ENCODE peak calls at places on chromosomes 11 and 22, in ten cellular contexts. D is caudate nucleus; S is RWPE1; I is heart right ventricle; V is transverse colon; W is left lung; R is mesendoderm; J is psoas muscle; M is HCT116; P is CD8-positive, alpha-beta memory T cell. N is an unnamed sample.

GRCh38 chr22:42282252-42282942 is 11.9 kb upstream of the TCF20 start:
- DNase-seq in I (no peak), W (no peak), R (no peak), D (no peak), J (peak; percentile 41), V (peak; percentile 54), M (no peak), P (peak; percentile 45), S (no peak), N (no peak)

GRCh38 chr11:125082611-125083311 is 19.7 kb downstream of the SLC37A2 start:
- DNase-seq in D (no peak), S (peak; percentile 87), W (no peak), V (no peak), M (peak; percentile 37), J (no peak), I (no peak), R (no peak), P (no peak), N (no peak)

GRCh38 chr22:45280583-45280972 is 4.2 kb upstream of the UPK3A start:
- DNase-seq in W (no peak), J (no peak), P (no peak), D (no peak), M (no peak), I (no peak), R (no peak), S (no peak), V (no peak), N (no peak)

GRCh38 chr11:62055970-62056369 is 67.8 kb upstream of the INCENP start:
- DNase-seq in I (no peak), V (no peak), M (no peak), P (no peak), W (no peak), S (no peak), D (no peak), R (peak; percentile 95), J (no peak), N (no peak)

GRCh38 chr11:12829131-12829530 is 154.9 kb downstream of the TEAD1 start:
- DNase-seq in M (no peak), S (no peak), P (no peak), D (no peak), J (no peak), I (no peak), R (no peak), V (no peak), W (no peak), N (no peak)

GRCh38 chr11:12535321-12535720 is 138.9 kb upstream of the TEAD1 start:
- DNase-seq in M (no peak), J (no peak), P (no peak), R (no peak), S (no peak), W (no peak), D (no peak), V (no peak), I (no peak), N (no peak)

GRCh38 chr11:33125611-33126010 is 35.7 kb downstream of the CSTF3 start:
- DNase-seq in V (no peak), D (no peak), S (no peak), M (no peak), I (no peak), J (no peak), P (no peak), R (peak; percentile 21), W (no peak), N (no peak)

GRCh38 chr11:35088676-35089075 is 50.3 kb upstream of the CD44 start:
- DNase-seq in D (no peak), W (no peak), M (no peak), V (no peak), S (peak; percentile 53), P (no peak), R (peak; percentile 37), I (no peak), J (no peak), N (no peak)

GRCh38 chr11:72723508-72723907 is 28.7 kb downstream of the ARAP1 start:
- DNase-seq in W (peak; percentile 73), S (no peak), M (no peak), I (no peak), D (no peak), V (no peak), R (no peak), J (peak; percentile 19), P (no peak), N (no peak)

GRCh38 chr22:24011735-24012068 is 598 bp downstream of the CABIN1 start:
- DNase-seq in V (no peak), W (peak; percentile 76), S (peak; percentile 8), I (no peak), P (no peak), M (no peak), J (no peak), R (peak; percentile 40), D (no peak), N (no peak)

GRCh38 chr11:117830674-117831351 is 6.3 kb upstream of the FXYD2 start:
- DNase-seq in S (no peak), J (no peak), P (peak; percentile 47), D (no peak), I (no peak), W (no peak), R (no peak), V (peak; percentile 4), M (no peak), N (no peak)

GRCh38 chr22:41777749-41778395 is 22.6 kb upstream of the CCDC134 start:
- DNase-seq in P (no peak), J (no peak), D (no peak), R (no peak), V (no peak), W (no peak), S (no peak), I (no peak), M (no peak), N (no peak)

GRCh38 chr11:9573775-9574555 is 495 bp downstream of the WEE1 start:
- DNase-seq in D (no peak), S (no peak), V (peak; percentile 32), P (peak; percentile 56), R (no peak), W (peak; percentile 85), J (peak; percentile 56), M (no peak), I (peak; percentile 31), N (peak; percentile 37)

DNA sequence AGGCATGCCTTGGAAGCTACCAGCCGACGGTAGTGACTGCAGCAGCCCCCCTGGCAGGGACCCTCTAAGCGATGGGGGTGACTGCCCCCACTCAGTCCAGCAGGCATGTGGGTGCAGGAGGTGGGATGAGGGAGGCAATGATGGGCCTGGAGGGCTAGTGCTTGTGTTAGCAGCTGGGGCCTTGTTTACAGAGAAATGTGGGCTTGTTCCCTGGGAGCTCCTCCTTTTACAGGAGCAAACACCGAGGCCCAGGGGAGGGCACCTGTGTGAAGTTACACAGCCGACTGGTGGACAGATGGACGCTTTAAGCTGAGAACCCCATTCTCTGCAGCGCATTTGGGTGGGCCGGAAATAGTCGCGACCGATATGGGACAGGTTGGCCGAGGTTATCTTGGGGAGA is 111.5 kb downstream of the MORC2 start:
- DNase-seq in M (no peak), P (no peak), W (no peak), J (no peak), I (no peak), V (no peak), R (no peak), D (no peak), S (no peak), N (no peak)
- H3K27ac ChIP-seq in M (no peak overlapping the region), P (no peak overlapping the region), W (no peak overlapping the region), J (no peak overlapping the region), I (no peak overlapping the region), V (no peak overlapping the region), R (no peak overlapping the region), D (no peak overlapping the region), S (peak overlapping the region; percentile 9), N (no peak overlapping the region)

GRCh38 chr11:27460571-27460970 is 12.0 kb downstream of the LGR4 start:
- DNase-seq in P (no peak), D (no peak), M (no peak), V (no peak), R (no peak), J (no peak), I (no peak), S (no peak), W (no peak), N (no peak)
- H3K27ac ChIP-seq in P (no peak overlapping the region), D (no peak overlapping the region), M (no peak overlapping the region), V (no peak overlapping the region), R (no peak overlapping the region), J (no peak overlapping the region), I (no peak overlapping the region), S (no peak overlapping the region), W (no peak overlapping the region), N (no peak overlapping the region)

GRCh38 chr11:77441409-77441808 is 32.5 kb downstream of the PAK1 start:
- DNase-seq in J (no peak), R (no peak), P (no peak), M (no peak), D (no peak), I (no peak), V (no peak), W (no peak), S (no peak), N (no peak)
- H3K27ac ChIP-seq in J (no peak overlapping the region), R (no peak overlapping the region), P (no peak overlapping the region), M (no peak overlapping the region), D (no peak overlapping the region), I (no peak overlapping the region), V (no peak overlapping the region), W (no peak overlapping the region), S (no peak overlapping the region), N (no peak overlapping the region)

GRCh38 chr11:67410369-67410831 is 5.1 kb upstream of the CARNS1 start:
- DNase-seq in D (peak; percentile 72), I (no peak), W (no peak), R (no peak), S (no peak), J (no peak), P (no peak), V (no peak), M (no peak), N (no peak)
- H3K27ac ChIP-seq in D (peak overlapping the region; percentile 99), I (no peak overlapping the region), W (peak overlapping the region; percentile 53), R (no peak overlapping the region), S (no peak overlapping the region), J (no peak overlapping the region), P (peak overlapping the region; percentile 38), V (no peak overlapping the region), M (no peak overlapping the region), N (no peak overlapping the region)

DNA sequence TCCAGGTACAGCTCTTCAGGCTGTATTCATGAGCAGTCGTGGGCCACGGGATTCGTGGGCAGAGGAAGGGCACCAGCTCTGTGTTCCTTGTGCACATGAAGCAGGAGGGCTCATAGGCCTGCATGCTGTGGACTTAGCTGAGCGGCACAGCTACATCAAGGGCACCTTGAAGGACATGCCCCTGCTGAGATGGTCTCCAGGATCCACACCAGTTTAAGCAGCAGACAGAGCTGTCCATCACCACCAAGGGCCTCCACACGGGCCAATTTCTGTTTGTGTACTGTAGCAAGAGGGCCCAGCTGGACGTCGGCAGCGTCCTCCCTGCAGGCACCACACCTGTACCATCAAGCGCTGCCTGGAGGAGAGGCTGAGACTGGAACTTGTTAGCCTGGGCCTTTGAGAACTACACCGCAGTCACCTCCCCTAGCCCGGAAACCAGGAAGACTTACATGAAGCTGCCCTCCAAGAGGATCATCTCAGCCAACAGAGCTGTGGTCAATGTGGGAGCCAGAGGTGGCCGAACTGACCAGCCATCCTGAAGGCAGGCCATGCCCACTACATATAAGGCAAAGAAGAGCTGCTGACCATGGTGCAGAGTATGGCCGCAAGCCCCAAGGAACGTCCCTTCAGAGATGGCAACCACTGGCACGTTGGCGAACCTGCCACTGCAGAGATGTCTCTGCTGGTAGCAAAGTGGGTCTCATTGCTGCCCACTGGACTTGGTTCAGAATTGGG is 32.7 kb upstream of the GNB1L start:
- DNase-seq in S (no peak), V (no peak), R (no peak), D (peak; percentile 21), M (no peak), P (peak; percentile 29), W (peak; percentile 79), I (no peak), J (peak; percentile 35), N (peak; percentile 7)
- H3K27ac ChIP-seq in S (peak overlapping the region; percentile 99), V (no peak overlapping the region), R (no peak overlapping the region), D (no peak overlapping the region), M (no peak overlapping the region), P (no peak overlapping the region), W (peak overlapping the region; percentile 93), I (no peak overlapping the region), J (no peak overlapping the region), N (no peak overlapping the region)

N was measured in left ventricle myocardium inferior.